ENCODE peak calls at places on chromosomes 7 and 10, in seven cellular contexts. M is left lung; B is fibroblast of lung; Y is ascending aorta; D is CD8-positive, alpha-beta T cell; R is AG04450; W is aorta. K is an unnamed sample.

GRCh38 chr10:131461093-131461492 is 149.6 kb upstream of the TCERG1L start:
- DNase-seq in Y (no peak), W (no peak), M (peak; percentile 40), B (no peak), D (no peak), R (no peak), K (no peak)

GRCh38 chr10:76086571-76087260 is 655.3 kb downstream of the LRMDA start:
- DNase-seq in B (peak; percentile 97), Y (no peak), W (peak; percentile 74), M (no peak), R (peak; percentile 18), D (no peak), K (peak; percentile 45)

GRCh38 chr10:660980-661890 is 28.2 kb downstream of the DIP2C start:
- DNase-seq in M (no peak), B (no peak), Y (no peak), W (peak; percentile 74), D (no peak), R (no peak), K (no peak)

GRCh38 chr7:47253650-47254080 is 328.2 kb downstream of the TNS3 start:
- DNase-seq in M (no peak), D (no peak), W (peak; percentile 74), B (peak; percentile 73), R (peak; percentile 46), Y (no peak), K (peak; percentile 31)

GRCh38 chr7:31028417-31028988 is 23.6 kb upstream of the ADCYAP1R1 start:
- DNase-seq in R (no peak), M (no peak), W (no peak), Y (no peak), D (no peak), B (no peak), K (no peak)

GRCh38 chr7:117383826-117384225 is 43.5 kb downstream of the ASZ1 start:
- DNase-seq in B (no peak), D (no peak), M (no peak), R (no peak), W (no peak), Y (no peak), K (no peak)

GRCh38 chr10:104435822-104436221 is 82.2 kb downstream of the CFAP58 start:
- DNase-seq in R (no peak), D (no peak), B (no peak), W (no peak), M (no peak), Y (no peak), K (no peak)

GRCh38 chr7:26404189-26404996 is 112.7 kb downstream of the SNX10 start:
- DNase-seq in M (no peak), W (no peak), R (no peak), Y (no peak), D (no peak), B (no peak), K (no peak)

GRCh38 chr10:15482168-15482567 is 111.1 kb upstream of the FAM171A1 start:
- DNase-seq in B (no peak), R (no peak), W (no peak), D (no peak), M (no peak), Y (no peak), K (no peak)

GRCh38 chr10:59995862-59996261 is 89.5 kb upstream of the CCDC6 start:
- DNase-seq in B (peak; percentile 51), Y (no peak), D (no peak), W (no peak), R (no peak), M (no peak), K (no peak)

GRCh38 chr10:60270426-60270825 is 119.2 kb downstream of the ANK3 start:
- DNase-seq in B (peak; percentile 80), W (no peak), D (no peak), Y (no peak), M (no peak), R (no peak), K (no peak)

DNA sequence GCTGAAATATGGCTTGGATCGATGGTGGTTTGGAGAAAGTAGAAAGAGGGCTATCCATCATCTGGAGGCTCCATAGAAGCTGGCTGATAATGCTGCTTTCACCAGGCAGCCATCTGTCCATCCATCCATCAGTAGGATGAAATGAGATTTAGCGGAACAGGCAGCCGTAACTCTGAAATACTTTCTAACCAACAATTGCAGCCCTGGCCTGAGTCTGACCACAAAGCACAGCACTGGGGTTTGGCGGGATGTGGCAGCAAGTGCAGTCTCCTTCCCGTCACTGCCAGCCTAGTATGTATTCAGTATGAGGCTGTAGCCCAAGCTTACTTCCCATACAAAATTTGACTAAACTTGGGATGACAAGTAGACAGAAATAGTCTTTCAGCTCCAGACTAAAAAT is 38.0 kb downstream of the R3HCC1L start:
- DNase-seq in R (no peak), D (no peak), Y (no peak), M (peak; percentile 21), B (peak; percentile 43), W (no peak), K (no peak)
- H3K4me3 ChIP-seq in R (no peak overlapping the region), D (no peak overlapping the region), Y (no peak overlapping the region), M (no peak overlapping the region), B (no peak overlapping the region), W (no peak overlapping the region), K (no peak overlapping the region)

GRCh38 chr7:70703785-70704184 is 428.2 kb upstream of the GALNT17 start:
- DNase-seq in B (no peak), Y (no peak), D (no peak), M (no peak), W (no peak), R (no peak), K (no peak)

GRCh38 chr7:70704921-70705346 is 427.0 kb upstream of the GALNT17 start:
- DNase-seq in D (no peak), R (no peak), Y (no peak), W (no peak), M (no peak), B (peak; percentile 76), K (no peak)

GRCh38 chr7:70707823-70708243 is 424.1 kb upstream of the GALNT17 start:
- DNase-seq in Y (no peak), W (no peak), D (no peak), M (no peak), R (no peak), B (peak; percentile 19), K (no peak)

GRCh38 chr7:70706698-70707097 is 425.2 kb upstream of the GALNT17 start:
- DNase-seq in Y (no peak), W (no peak), D (no peak), R (no peak), M (no peak), B (no peak), K (no peak)

DNA sequence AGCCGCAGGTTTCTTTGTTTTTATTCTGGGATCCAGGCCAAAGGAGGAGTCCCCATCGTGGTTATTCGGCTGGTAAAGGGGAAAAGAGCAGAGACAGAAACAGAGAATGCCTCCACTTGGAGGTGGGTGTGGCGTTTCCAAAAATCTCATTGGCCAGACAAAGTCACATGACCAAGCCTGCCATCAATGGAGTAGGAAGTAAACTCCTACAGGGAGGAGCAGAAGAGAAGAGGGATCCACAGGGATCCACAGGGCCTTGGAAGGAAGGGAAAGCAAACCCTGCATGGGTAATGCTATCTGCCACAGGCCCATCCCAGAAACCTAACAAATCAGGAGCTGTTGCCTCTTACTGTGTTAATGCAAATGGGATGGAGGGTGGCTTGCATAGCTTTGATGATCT is 425.7 kb upstream of the GALNT17 start:
- DNase-seq in W (no peak), B (no peak), M (no peak), R (no peak), D (no peak), Y (no peak), K (no peak)
- H3K4me3 ChIP-seq in W (no peak overlapping the region), B (no peak overlapping the region), M (no peak overlapping the region), R (no peak overlapping the region), D (no peak overlapping the region), Y (no peak overlapping the region), K (no peak overlapping the region)

GRCh38 chr10:87803831-87804230 is 14.2 kb downstream of the ATAD1 start:
- DNase-seq in B (no peak), M (no peak), W (no peak), Y (no peak), R (no peak), D (no peak), K (no peak)

GRCh38 chr10:87803328-87803727 is 14.7 kb downstream of the ATAD1 start:
- DNase-seq in R (no peak), W (no peak), D (no peak), B (no peak), Y (no peak), M (no peak), K (no peak)

GRCh38 chr10:87804939-87805569 is 13.0 kb downstream of the ATAD1 start:
- DNase-seq in D (no peak), B (no peak), M (no peak), Y (no peak), W (no peak), R (no peak), K (no peak)

GRCh38 chr10:87798082-87798481 is 19.9 kb downstream of the ATAD1 start:
- DNase-seq in M (no peak), B (no peak), D (no peak), R (no peak), W (no peak), Y (no peak), K (no peak)

DNA sequence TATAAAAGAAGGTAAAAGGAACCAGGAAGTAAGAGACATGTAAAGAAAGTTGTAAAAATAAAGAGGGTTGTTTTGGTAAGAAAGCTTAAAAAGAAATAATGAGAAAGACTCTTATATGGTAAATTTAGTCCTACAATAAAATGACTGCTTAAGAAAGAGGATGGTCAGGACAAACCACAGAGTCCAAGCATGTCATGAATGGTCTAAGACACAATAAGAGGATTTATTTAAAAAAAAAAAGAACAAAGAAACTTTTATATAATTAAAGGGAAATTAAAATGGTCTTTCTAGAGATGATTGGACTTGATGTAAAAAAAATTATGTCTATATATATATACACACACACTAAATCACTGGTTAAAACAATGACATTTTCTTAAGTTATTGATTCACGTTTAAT is 18.2 kb downstream of the ATAD1 start:
- DNase-seq in R (no peak), D (no peak), Y (no peak), W (no peak), B (no peak), M (no peak), K (no peak)
- H3K4me3 ChIP-seq in R (no peak overlapping the region), D (no peak overlapping the region), Y (no peak overlapping the region), W (no peak overlapping the region), B (no peak overlapping the region), M (no peak overlapping the region), K (no peak overlapping the region)

GRCh38 chr7:130353196-130353595 is 8.6 kb downstream of the CPA5 start:
- DNase-seq in W (no peak), D (no peak), Y (no peak), M (no peak), B (no peak), R (no peak), K (no peak)

GRCh38 chr7:130352335-130353074 is 7.9 kb downstream of the CPA5 start:
- DNase-seq in R (no peak), Y (no peak), M (no peak), W (no peak), D (no peak), B (peak; percentile 69), K (no peak)

GRCh38 chr7:130349911-130350782 is 5.5 kb downstream of the CPA5 start:
- DNase-seq in M (no peak), W (no peak), D (no peak), R (no peak), Y (no peak), B (no peak), K (no peak)

GRCh38 chr7:130350945-130351663 is 6.5 kb downstream of the CPA5 start:
- DNase-seq in B (no peak), W (no peak), D (no peak), M (no peak), Y (no peak), R (no peak), K (no peak)

DNA sequence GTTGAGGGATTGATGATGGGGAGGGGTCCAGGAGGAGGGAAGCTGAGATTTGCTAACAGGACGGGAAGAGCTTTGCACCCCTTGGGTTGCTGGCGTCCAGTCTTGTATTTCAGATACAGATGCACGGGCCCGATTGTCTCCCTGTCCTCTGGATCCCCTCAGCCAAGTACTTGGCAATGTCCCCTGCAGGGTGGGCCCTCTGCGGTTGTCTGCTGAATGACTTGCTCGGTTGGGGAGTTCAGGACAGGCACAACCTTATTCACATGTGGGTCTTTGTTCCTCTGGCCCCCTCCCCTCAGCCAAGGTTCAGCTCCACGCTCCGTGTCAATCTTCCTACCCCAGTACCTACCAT is 7.0 kb downstream of the CPA5 start:
- DNase-seq in M (no peak), W (no peak), R (no peak), B (no peak), Y (no peak), D (no peak), K (no peak)
- H3K4me3 ChIP-seq in M (no peak overlapping the region), W (no peak overlapping the region), R (no peak overlapping the region), B (no peak overlapping the region), Y (no peak overlapping the region), D (no peak overlapping the region), K (no peak overlapping the region)

K was measured in kidney epithelial cell.